ENCODE peak calls at places on chromosomes 7 and 10, in nine cellular contexts. H, R, N, E, Q, B, Y, U and X are unnamed samples.

GRCh38 chr7:153061913-153062528 is 302.5 kb downstream of the ACTR3B start:
- DNase-seq in H (no peak), R (peak; percentile 53), N (peak; percentile 64), E (no peak), Q (no peak), B (no peak), Y (no peak), U (no peak), X (no peak)

GRCh38 chr7:129169171-129169643 is 19.2 kb upstream of the SMO start:
- DNase-seq in H (peak; percentile 68), R (peak; percentile 69), N (peak; percentile 48), E (no peak), Q (no peak), B (peak; percentile 82), Y (no peak), U (peak; percentile 41), X (no peak)

GRCh38 chr7:43586251-43586900 is 3.5 kb downstream of the STK17A start:
- DNase-seq in H (no peak), R (no peak), N (no peak), E (no peak), Q (peak; percentile 91), B (no peak), Y (no peak), U (no peak), X (no peak)

GRCh38 chr7:137873524-137873923 is 26.8 kb upstream of the DGKI start:
- DNase-seq in H (no peak), R (no peak), N (no peak), E (no peak), Q (no peak), B (no peak), Y (peak; percentile 90), U (no peak), X (no peak)

GRCh38 chr7:92682767-92683539 is 92.8 kb upstream of the FAM133B start:
- DNase-seq in H (no peak), R (no peak), N (no peak), E (no peak), Q (no peak), B (no peak), Y (peak; percentile 62), U (no peak), X (no peak)

GRCh38 chr10:43203491-43204393 is 63.1 kb downstream of the RASGEF1A start:
- DNase-seq in H (no peak), R (peak; percentile 90), N (peak; percentile 19), E (no peak), Q (peak; percentile 69), B (peak; percentile 67), Y (no peak), U (no peak), X (peak; percentile 63)

GRCh38 chr7:65250216-65250615 is 123.4 kb upstream of the ZNF92 start:
- DNase-seq in H (no peak), R (no peak), N (no peak), E (no peak), Q (no peak), B (no peak), Y (no peak), U (no peak), X (no peak)

GRCh38 chr10:31820794-31821369 is 107.7 kb downstream of the ARHGAP12 start:
- DNase-seq in H (no peak), R (no peak), N (no peak), E (no peak), Q (no peak), B (no peak), Y (no peak), U (no peak), X (no peak)

GRCh38 chr10:132708441-132708840 is 77.5 kb downstream of the NKX6-2 start:
- DNase-seq in H (peak; percentile 2), R (peak; percentile 17), N (no peak), E (no peak), Q (no peak), B (peak; percentile 9), Y (no peak), U (no peak), X (no peak)
- H3K27ac ChIP-seq in H (no peak overlapping the region), R (no peak overlapping the region), N (no peak overlapping the region), E (no peak overlapping the region), Q (no peak overlapping the region), B (no peak overlapping the region), Y (no peak overlapping the region), U (no peak overlapping the region), X (no peak overlapping the region)

GRCh38 chr7:27187702-27188665 is 3.0 kb upstream of the HOXA11 start:
- DNase-seq in H (no peak), R (peak; percentile 55), N (no peak), E (no peak), Q (no peak), B (peak; percentile 46), Y (no peak), U (no peak), X (peak; percentile 20)

GRCh38 chr7:27190284-27190748 is 5.3 kb upstream of the HOXA11 start:
- DNase-seq in H (no peak), R (no peak), N (no peak), E (no peak), Q (no peak), B (no peak), Y (no peak), U (peak; percentile 27), X (peak; percentile 10)

GRCh38 chr7:27188666-27189559 is 3.9 kb upstream of the HOXA11 start:
- DNase-seq in H (no peak), R (peak; percentile 60), N (no peak), E (no peak), Q (no peak), B (peak; percentile 63), Y (no peak), U (peak; percentile 71), X (peak; percentile 38)

GRCh38 chr7:27191081-27191715 is 6.2 kb upstream of the HOXA11 start:
- DNase-seq in H (no peak), R (peak; percentile 31), N (no peak), E (no peak), Q (no peak), B (no peak), Y (no peak), U (peak; percentile 33), X (peak; percentile 16)

DNA sequence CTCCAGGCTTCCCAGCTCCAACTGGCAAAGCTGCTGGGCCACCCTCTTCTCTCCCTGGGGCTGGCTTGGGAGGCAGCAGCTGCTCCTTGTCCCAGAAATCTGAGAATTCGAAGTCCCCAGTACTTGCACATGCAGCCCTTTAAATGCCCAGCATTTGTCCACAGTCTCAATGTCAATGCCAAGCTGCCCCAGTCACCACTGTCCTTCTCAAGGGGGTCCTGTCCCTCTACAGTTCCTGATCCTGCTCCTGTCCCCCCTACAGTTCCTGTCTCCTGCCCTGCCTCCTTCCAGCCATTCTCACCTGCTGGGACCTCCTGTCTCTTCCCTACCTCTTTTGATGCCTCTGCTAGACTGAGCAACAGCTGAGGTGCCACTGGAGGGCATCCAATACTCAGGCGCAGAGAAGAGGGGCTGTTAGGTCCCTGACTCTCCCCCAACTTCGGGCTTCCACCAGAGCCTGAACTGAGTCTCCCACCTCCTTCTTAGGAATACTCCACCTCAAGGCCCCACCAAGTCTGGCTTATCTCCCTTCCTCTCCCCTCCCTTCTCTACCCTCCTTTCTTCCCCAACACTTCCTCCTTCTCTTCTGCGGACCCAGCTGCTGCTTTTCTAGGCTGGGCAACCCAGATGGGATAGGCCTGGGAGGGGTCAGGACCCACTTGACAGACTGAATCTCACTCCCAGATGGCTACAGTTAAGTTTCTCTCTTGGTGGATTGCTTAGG is 4.7 kb upstream of the HOXA11 start:
- DNase-seq in H (no peak), R (peak; percentile 27), N (no peak), E (no peak), Q (no peak), B (no peak), Y (no peak), U (peak; percentile 16), X (peak; percentile 44)
- H3K27me3 ChIP-seq in H (peaks cover 100% of the 10 kb centered on the region), R (peaks cover 99% of the 10 kb centered on the region), N (peaks cover 100% of the 10 kb centered on the region), E (peaks cover 70% of the 10 kb centered on the region), Q (peaks cover 100% of the 10 kb centered on the region), B (peaks cover 98% of the 10 kb centered on the region), Y (peaks cover 98% of the 10 kb centered on the region), U (no peaks in the 10 kb centered on the region), X (peaks cover 91% of the 10 kb centered on the region)

GRCh38 chr7:36283711-36284130 is 105.9 kb upstream of the ANLN start:
- DNase-seq in H (peak; percentile 61), R (no peak), N (no peak), E (no peak), Q (no peak), B (peak; percentile 82), Y (no peak), U (no peak), X (peak; percentile 81)

GRCh38 chr7:36279926-36280315 is 109.7 kb upstream of the ANLN start:
- DNase-seq in H (no peak), R (no peak), N (no peak), E (no peak), Q (no peak), B (no peak), Y (no peak), U (no peak), X (peak; percentile 33)

GRCh38 chr7:36280840-36281812 is 108.5 kb upstream of the ANLN start:
- DNase-seq in H (peak; percentile 61), R (peak; percentile 74), N (peak; percentile 45), E (no peak), Q (peak; percentile 67), B (peak; percentile 82), Y (peak; percentile 88), U (peak; percentile 45), X (peak; percentile 85)

GRCh38 chr7:36283171-36283570 is 106.5 kb upstream of the ANLN start:
- DNase-seq in H (no peak), R (no peak), N (no peak), E (no peak), Q (no peak), B (no peak), Y (no peak), U (no peak), X (no peak)

DNA sequence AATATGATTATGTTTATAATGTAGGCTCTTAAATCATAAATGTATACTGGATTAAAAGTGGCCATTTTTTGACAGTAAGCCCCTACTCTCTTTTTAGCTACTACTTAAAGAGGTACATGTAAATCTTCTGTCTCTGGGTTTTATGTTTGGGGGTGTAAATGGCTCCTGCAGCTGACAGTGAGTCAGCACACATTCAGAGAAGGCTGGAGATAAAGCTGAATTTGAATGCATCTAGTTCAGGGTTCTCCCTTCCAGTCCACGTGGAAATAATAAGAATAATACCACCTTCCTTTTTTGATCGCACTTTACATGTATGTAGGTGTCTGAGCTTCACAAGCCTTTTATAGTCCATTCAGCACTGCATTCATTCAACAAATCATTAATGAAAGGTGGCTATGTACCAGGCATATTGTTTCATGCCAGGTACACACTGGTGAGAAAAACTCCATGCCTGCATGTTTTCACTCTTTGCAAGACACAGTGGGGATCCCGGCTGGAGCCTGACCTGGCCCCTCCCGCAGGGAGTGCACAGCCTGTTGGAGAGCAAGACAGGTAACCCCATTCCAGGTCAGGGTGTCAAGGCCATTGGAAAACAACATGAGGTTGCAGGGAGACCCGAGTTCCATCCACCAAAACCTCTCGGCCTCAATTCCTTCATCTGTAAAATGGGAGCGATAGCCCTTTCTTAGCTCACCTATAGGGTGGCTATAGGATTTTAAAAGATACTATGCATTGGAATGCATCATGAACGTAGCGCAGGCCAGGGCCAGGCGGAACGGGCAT is 107.5 kb upstream of the ANLN start:
- DNase-seq in H (no peak), R (no peak), N (no peak), E (no peak), Q (no peak), B (no peak), Y (peak; percentile 42), U (no peak), X (no peak)
- H3K27ac ChIP-seq in H (no peak overlapping the region), R (peak overlapping the region; percentile 54), N (no peak overlapping the region), E (no peak overlapping the region), Q (no peak overlapping the region), B (no peak overlapping the region), Y (peak overlapping the region; percentile 77), U (no peak overlapping the region), X (peak overlapping the region; percentile 67)

DNA sequence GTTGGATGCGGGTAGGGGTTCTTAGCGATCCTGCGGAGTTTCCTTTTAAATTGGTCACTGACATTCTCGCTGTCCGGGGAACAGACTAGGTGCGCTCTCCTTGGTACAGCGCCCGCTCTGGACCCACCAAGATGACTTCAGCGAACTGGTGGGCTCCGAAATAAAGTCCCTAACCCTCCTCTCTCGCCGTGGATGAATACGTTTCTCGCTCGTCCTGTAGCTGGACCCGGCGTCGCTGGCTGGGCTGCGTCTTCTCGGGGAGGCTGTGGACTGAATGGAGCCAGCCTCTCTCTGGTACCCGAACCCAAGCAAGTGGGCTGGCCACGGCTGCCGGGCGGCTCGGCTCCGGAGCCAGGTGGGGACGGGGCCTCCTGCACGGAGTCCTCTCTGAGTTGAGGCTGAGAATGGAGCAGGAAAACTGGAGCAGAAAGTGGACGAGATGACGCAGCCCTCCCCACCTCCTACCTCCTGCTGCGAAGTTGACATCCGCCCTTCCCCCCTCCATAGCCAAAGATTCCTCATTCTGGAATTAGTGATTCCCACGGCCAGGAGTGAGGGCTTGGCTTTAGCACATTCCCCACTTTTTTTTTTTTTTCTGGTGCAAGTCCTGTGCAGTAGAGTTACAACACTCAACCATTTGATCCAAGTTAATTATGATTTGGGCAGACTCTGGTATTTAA is 1.5 kb downstream of the UNC5B start:
- DNase-seq in H (no peak), R (no peak), N (peak; percentile 63), E (no peak), Q (peak; percentile 47), B (peak; percentile 69), Y (peak; percentile 46), U (no peak), X (peak; percentile 41)
- H3K27me3 ChIP-seq in H (peaks cover 90% of the 10 kb centered on the region), R (peaks cover 14% of the 10 kb centered on the region), N (no peaks in the 10 kb centered on the region), E (peaks cover 23% of the 10 kb centered on the region), Q (peaks cover 69% of the 10 kb centered on the region), B (peaks cover 7% of the 10 kb centered on the region), Y (peaks cover 21% of the 10 kb centered on the region), U (no peaks in the 10 kb centered on the region), X (peaks cover 20% of the 10 kb centered on the region)